ENCODE peak calls at places on chromosomes 3 and 15, in five cellular contexts. Y, L, M, J and V are unnamed samples.

GRCh38 chr3:36258381-36258780 is 121.9 kb upstream of the STAC start:
- DNase-seq in Y (no peak), L (no peak), M (peak), J (no peak), V (no peak)

GRCh38 chr3:152236741-152237140 is 32.0 kb upstream of the MBNL1 start:
- DNase-seq in Y (no peak), L (no peak), M (no peak), J (no peak), V (no peak)

GRCh38 chr3:134300520-134300919 is 49.9 kb upstream of the RYK start:
- DNase-seq in Y (no peak), L (no peak), M (no peak), J (no peak), V (no peak)

GRCh38 chr3:181631901-181632300 is 79.8 kb upstream of the SOX2 start:
- DNase-seq in Y (no peak), L (no peak), M (no peak), J (no peak), V (no peak)

GRCh38 chr15:31255176-31255510 is 71.5 kb upstream of the KLF13 start:
- DNase-seq in Y (no peak), L (no peak), M (no peak), J (no peak), V (no peak)

GRCh38 chr15:66849746-66850077 is 147.7 kb downstream of the SMAD6 start:
- DNase-seq in Y (no peak), L (no peak), M (no peak), J (no peak), V (no peak)

GRCh38 chr3:135007622-135008021 is 212.6 kb downstream of the EPHB1 start:
- DNase-seq in Y (no peak), L (no peak), M (no peak), J (no peak), V (no peak)

GRCh38 chr3:65030847-65031463 is 343.2 kb upstream of the ADAMTS9 start:
- DNase-seq in Y (no peak), L (no peak), M (no peak), J (no peak), V (no peak)

GRCh38 chr3:128506721-128507120 is 13.7 kb upstream of the GATA2 start:
- DNase-seq in Y (no peak), L (no peak), M (no peak), J (no peak), V (no peak)

GRCh38 chr3:48514431-48515227 is 10.7 kb upstream of the SHISA5 start:
- DNase-seq in Y (no peak), L (no peak), M (no peak), J (no peak), V (no peak)

GRCh38 chr15:35181538-35181937 is 96.4 kb upstream of the NANOGP8 start:
- DNase-seq in Y (no peak), L (no peak), M (no peak), J (no peak), V (no peak)

GRCh38 chr15:41331281-41331680 is 1.1 kb downstream of the OIP5 start:
- DNase-seq in Y (no peak), L (no peak), M (no peak), J (no peak), V (no peak)

GRCh38 chr15:56244237-56244810 is 645 bp upstream of the RFX7 start:
- DNase-seq in Y (peak), L (peak), M (no peak), J (peak), V (peak)

GRCh38 chr15:90931737-90932659 is at the start of gene HDDC3:
- DNase-seq in Y (peak), L (peak), M (no peak), J (peak), V (peak)

GRCh38 chr3:188956839-188957489 is 214.8 kb upstream of the TPRG1 start:
- DNase-seq in Y (no peak), L (no peak), M (no peak), J (no peak), V (peak)

GRCh38 chr15:70258369-70259029 is 160.8 kb upstream of the TLE3 start:
- DNase-seq in Y (no peak), L (no peak), M (no peak), J (peak), V (peak)

GRCh38 chr3:105369501-105370371 is 3.0 kb downstream of the ALCAM start:
- DNase-seq in Y (peak), L (peak), M (no peak), J (peak), V (peak)

GRCh38 chr15:48021336-48022086 is 99.3 kb upstream of the SLC24A5 start:
- DNase-seq in Y (no peak), L (no peak), M (no peak), J (no peak), V (no peak)

GRCh38 chr3:87900061-87900460 is 158.7 kb downstream of the CGGBP1 start:
- DNase-seq in Y (no peak), L (no peak), M (no peak), J (no peak), V (no peak)

GRCh38 chr15:38065721-38066120 is 131.3 kb downstream of the TMCO5A start:
- DNase-seq in Y (no peak), L (no peak), M (no peak), J (no peak), V (no peak)

GRCh38 chr3:116034071-116034470 is 410.8 kb downstream of the GAP43 start:
- DNase-seq in Y (no peak), L (no peak), M (no peak), J (no peak), V (no peak)

GRCh38 chr15:96326551-96327154 is 3.8 kb upstream of the NR2F2 start:
- DNase-seq in Y (no peak), L (peak), M (no peak), J (no peak), V (no peak)

GRCh38 chr3:22996926-22997600 is 206.1 kb upstream of the UBE2E2 start:
- DNase-seq in Y (no peak), L (no peak), M (no peak), J (no peak), V (no peak)

GRCh38 chr3:187777331-187778046 is 32.2 kb upstream of the BCL6 start:
- DNase-seq in Y (no peak), L (no peak), M (no peak), J (no peak), V (peak)

GRCh38 chr3:153658151-153658550 is 463.0 kb upstream of the ARHGEF26 start:
- DNase-seq in Y (no peak), L (no peak), M (peak), J (no peak), V (no peak)

GRCh38 chr3:160739079-160739478 is 17.0 kb upstream of the PPM1L start:
- DNase-seq in Y (no peak), L (no peak), M (no peak), J (no peak), V (no peak)

GRCh38 chr15:61275901-61276300 is 46.8 kb upstream of the RORA start:
- DNase-seq in Y (no peak), L (no peak), M (no peak), J (no peak), V (no peak)

GRCh38 chr15:74497584-74497983 is 36.6 kb upstream of the UBL7 start:
- DNase-seq in Y (no peak), L (no peak), M (no peak), J (no peak), V (no peak)

GRCh38 chr3:2978977-2979732 is 131.0 kb downstream of the IL5RA start:
- DNase-seq in Y (no peak), L (no peak), M (no peak), J (no peak), V (no peak)

GRCh38 chr15:61364871-61365270 is 135.8 kb upstream of the RORA start:
- DNase-seq in Y (no peak), L (no peak), M (no peak), J (no peak), V (no peak)

GRCh38 chr3:125136515-125136914 is 76.0 kb downstream of the SLC12A8 start:
- DNase-seq in Y (no peak), L (no peak), M (no peak), J (no peak), V (no peak)

GRCh38 chr3:10951295-10951926 is 41.1 kb upstream of the SLC6A1 start:
- DNase-seq in Y (no peak), L (no peak), M (no peak), J (no peak), V (no peak)

GRCh38 chr15:69976366-69976994 is 121.2 kb downstream of the TLE3 start:
- DNase-seq in Y (no peak), L (no peak), M (no peak), J (peak), V (peak)

GRCh38 chr3:61631108-61631769 is 69.9 kb downstream of the PTPRG start:
- DNase-seq in Y (no peak), L (no peak), M (no peak), J (no peak), V (no peak)

GRCh38 chr3:43766672-43767465 is 76.1 kb downstream of the ABHD5 start:
- DNase-seq in Y (no peak), L (no peak), M (peak), J (no peak), V (no peak)

GRCh38 chr15:75920079-75920478 is 16.4 kb downstream of the FBXO22 start:
- DNase-seq in Y (no peak), L (no peak), M (no peak), J (no peak), V (no peak)